ENCODE peak calls at places on chromosome 22, in seven cellular contexts. U, M, O, H, I, R and T are unnamed samples.

GRCh38 chr22:48205790-48206189 is 1443.3 kb downstream of the TBC1D22A start:
- DNase-seq in U (no peak), M (no peak), O (no peak), H (no peak), I (no peak), R (no peak), T (no peak)

GRCh38 chr22:40345271-40345670 is 1.0 kb upstream of the ADSL start:
- DNase-seq in U (peak; percentile 20), M (no peak), O (no peak), H (no peak), I (no peak), R (no peak), T (no peak)

GRCh38 chr22:21446128-21446826 is 20.9 kb upstream of the TMEM191C start:
- DNase-seq in U (no peak), M (no peak), O (peak; percentile 18), H (peak; percentile 0), I (no peak), R (peak; percentile 3), T (peak; percentile 55)

GRCh38 chr22:26502688-26503561 is 9.3 kb downstream of the TFIP11 start:
- DNase-seq in U (peak; percentile 50), M (peak; percentile 53), O (peak; percentile 42), H (peak; percentile 41), I (no peak), R (no peak), T (no peak)

GRCh38 chr22:37285937-37286336 is 3.6 kb downstream of the CYTH4 start:
- DNase-seq in U (no peak), M (no peak), O (no peak), H (no peak), I (no peak), R (no peak), T (no peak)

GRCh38 chr22:31613286-31613903 is 48.6 kb downstream of the PISD start:
- DNase-seq in U (no peak), M (no peak), O (no peak), H (no peak), I (no peak), R (no peak), T (peak; percentile 47)

GRCh38 chr22:31866918-31867317 is 77.4 kb upstream of the YWHAH start:
- DNase-seq in U (no peak), M (no peak), O (no peak), H (no peak), I (no peak), R (no peak), T (no peak)

GRCh38 chr22:36365020-36365411 is 22.8 kb downstream of the MYH9 start:
- DNase-seq in U (peak; percentile 82), M (peak; percentile 81), O (peak; percentile 83), H (peak; percentile 80), I (peak; percentile 91), R (no peak), T (peak; percentile 90)

GRCh38 chr22:17982572-17983141 is 41.7 kb downstream of the MICAL3 start:
- DNase-seq in U (no peak), M (no peak), O (no peak), H (no peak), I (no peak), R (no peak), T (no peak)

GRCh38 chr22:20761536-20761935 is 12.4 kb upstream of the SERPIND1 start:
- DNase-seq in U (no peak), M (peak; percentile 41), O (no peak), H (no peak), I (no peak), R (no peak), T (no peak)

GRCh38 chr22:40417881-40418280 is 47.5 kb downstream of the SGSM3 start:
- DNase-seq in U (no peak), M (no peak), O (no peak), H (no peak), I (no peak), R (no peak), T (no peak)

GRCh38 chr22:40009231-40009769 is 14.5 kb downstream of the FAM83F start:
- DNase-seq in U (no peak), M (no peak), O (no peak), H (no peak), I (no peak), R (peak; percentile 63), T (no peak)

GRCh38 chr22:42174062-42174461 is 43.5 kb upstream of the CYP2D6 start:
- DNase-seq in U (no peak), M (no peak), O (no peak), H (no peak), I (no peak), R (no peak), T (no peak)
- H3K4me3 ChIP-seq in U (no peak overlapping the region), M (no peak overlapping the region), O (no peak overlapping the region), H (no peak overlapping the region), I (no peak overlapping the region), R (no peak overlapping the region), T (no peak overlapping the region)

GRCh38 chr22:44668886-44669724 is 32.9 kb upstream of the PRR5 start:
- DNase-seq in U (no peak), M (peak; percentile 50), O (no peak), H (no peak), I (no peak), R (no peak), T (no peak)

GRCh38 chr22:44667829-44668189 is 34.2 kb upstream of the PRR5 start:
- DNase-seq in U (peak; percentile 71), M (peak; percentile 38), O (peak; percentile 70), H (no peak), I (no peak), R (no peak), T (no peak)

GRCh38 chr22:44669725-44670027 is 32.3 kb upstream of the PRR5 start:
- DNase-seq in U (no peak), M (peak; percentile 60), O (no peak), H (no peak), I (no peak), R (no peak), T (no peak)

GRCh38 chr22:44667276-44667675 is 34.7 kb upstream of the PRR5 start:
- DNase-seq in U (no peak), M (no peak), O (no peak), H (no peak), I (no peak), R (no peak), T (no peak)

GRCh38 chr22:44668190-44668885 is 33.7 kb upstream of the PRR5 start:
- DNase-seq in U (peak; percentile 60), M (peak; percentile 77), O (peak; percentile 66), H (no peak), I (no peak), R (no peak), T (no peak)
- H3K4me3 ChIP-seq in U (peak overlapping the region; percentile 46), M (peak overlapping the region; percentile 75), O (peak overlapping the region; percentile 73), H (peak overlapping the region; percentile 52), I (peak overlapping the region; percentile 68), R (peak overlapping the region; percentile 67), T (peak overlapping the region; percentile 38)

GRCh38 chr22:46149493-46149997 is 781 bp upstream of the PPARA start:
- DNase-seq in U (peak; percentile 37), M (peak; percentile 34), O (no peak), H (peak; percentile 59), I (no peak), R (peak; percentile 53), T (no peak)

GRCh38 chr22:46150615-46151423 is 493 bp downstream of the PPARA start:
- DNase-seq in U (peak; percentile 46), M (peak; percentile 57), O (peak; percentile 64), H (no peak), I (no peak), R (peak; percentile 23), T (no peak)

GRCh38 chr22:46149998-46150549 is at the start of gene PPARA:
- DNase-seq in U (peak; percentile 83), M (peak; percentile 94), O (peak; percentile 97), H (peak; percentile 90), I (peak; percentile 51), R (peak; percentile 91), T (no peak)

GRCh38 chr22:46156031-46156430 is 5.7 kb downstream of the PPARA start:
- DNase-seq in U (no peak), M (no peak), O (no peak), H (no peak), I (no peak), R (no peak), T (no peak)

GRCh38 chr22:46153930-46154329 is 3.6 kb downstream of the PPARA start:
- DNase-seq in U (no peak), M (no peak), O (no peak), H (no peak), I (no peak), R (no peak), T (no peak)
- H3K4me3 ChIP-seq in U (no peak overlapping the region), M (no peak overlapping the region), O (no peak overlapping the region), H (no peak overlapping the region), I (no peak overlapping the region), R (no peak overlapping the region), T (no peak overlapping the region)

GRCh38 chr22:50057868-50058311 is at the start of gene TTLL8:
- DNase-seq in U (no peak), M (no peak), O (no peak), H (no peak), I (no peak), R (no peak), T (no peak)

GRCh38 chr22:50059185-50059880 is 1.2 kb upstream of the TTLL8 start:
- DNase-seq in U (no peak), M (peak; percentile 58), O (no peak), H (no peak), I (no peak), R (no peak), T (peak; percentile 52)

GRCh38 chr22:50057292-50057867 is 718 bp downstream of the TTLL8 start:
- DNase-seq in U (no peak), M (no peak), O (no peak), H (no peak), I (no peak), R (no peak), T (no peak)

GRCh38 chr22:50059881-50060262 is 1.8 kb upstream of the TTLL8 start:
- DNase-seq in U (no peak), M (no peak), O (no peak), H (no peak), I (no peak), R (no peak), T (no peak)

DNA sequence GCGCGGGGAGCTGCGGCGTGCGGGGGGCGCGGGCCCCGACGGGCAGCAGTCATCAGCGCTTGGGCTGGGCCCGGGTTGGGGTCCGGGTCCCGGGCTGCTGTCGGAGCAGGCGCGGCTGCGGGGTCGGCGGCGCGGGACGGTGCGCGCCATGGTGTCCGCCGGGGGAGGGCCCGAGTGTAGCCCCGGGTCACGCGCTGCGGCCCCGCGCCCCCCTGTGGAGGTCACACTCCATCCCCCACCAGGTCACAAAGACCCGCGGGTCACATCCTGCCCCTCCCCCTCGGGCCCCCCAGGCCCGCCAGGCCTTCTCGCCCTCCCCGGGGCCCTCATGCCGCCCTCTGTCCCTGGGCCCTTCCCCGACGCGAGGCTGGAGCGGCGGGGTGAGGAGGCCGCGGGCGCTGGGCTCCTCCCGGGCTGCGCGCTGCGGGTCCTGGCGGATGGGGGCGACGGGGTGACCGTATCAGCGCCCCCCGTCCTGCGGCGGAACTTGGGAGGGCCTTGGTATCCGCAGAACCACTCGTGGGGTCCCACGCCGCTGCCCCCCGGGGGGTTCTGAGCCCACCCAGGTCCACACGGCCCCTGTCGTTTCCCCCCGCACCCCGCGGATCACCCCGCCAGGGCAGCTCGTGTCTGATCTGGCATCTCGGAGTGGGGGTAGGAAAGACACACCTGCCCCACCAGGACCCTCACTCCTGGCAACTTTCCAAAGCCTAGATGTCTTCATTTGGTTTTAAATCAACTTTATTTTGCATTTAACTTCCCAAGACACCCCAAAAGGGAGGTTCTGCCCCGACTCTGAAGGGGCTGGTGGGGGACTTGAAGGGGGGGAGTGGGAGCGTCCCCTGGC is 463 bp upstream of the TTLL8 start:
- DNase-seq in U (no peak), M (no peak), O (no peak), H (no peak), I (no peak), R (no peak), T (no peak)
- H3K4me3 ChIP-seq in U (no peak overlapping the region), M (no peak overlapping the region), O (no peak overlapping the region), H (peak overlapping the region; percentile 10), I (peak overlapping the region; percentile 59), R (no peak overlapping the region), T (no peak overlapping the region)